ENCODE peak calls at places on chromosomes 5 and 9, in six cellular contexts. One of them, this sample, is unnamed.

GRCh38 chr5:55914141-55914413 is 62.9 kb downstream of the IL31RA start:
- DNase-seq in CD8-positive, alpha-beta T cell: no peak
- DNase-seq in body of pancreas: no peak
- DNase-seq in GM12865: peak; percentile 39
- DNase-seq in H9: no peak
- DNase-seq in heart left ventricle: no peak
- DNase-seq in this sample: no peak

GRCh38 chr5:140041492-140042421 is 1.3 kb downstream of the NRG2 start:
- DNase-seq in CD8-positive, alpha-beta T cell: no peak
- DNase-seq in body of pancreas: peak; percentile 97
- DNase-seq in GM12865: peak; percentile 49
- DNase-seq in H9: peak; percentile 55
- DNase-seq in heart left ventricle: peak; percentile 79
- DNase-seq in this sample: peak; percentile 55

GRCh38 chr9:14111670-14112069 is 202.3 kb downstream of the NFIB start:
- DNase-seq in CD8-positive, alpha-beta T cell: no peak
- DNase-seq in body of pancreas: no peak
- DNase-seq in GM12865: no peak
- DNase-seq in H9: no peak
- DNase-seq in heart left ventricle: no peak
- DNase-seq in this sample: no peak

GRCh38 chr5:1759378-1759970 is 40.2 kb downstream of the MRPL36 start:
- DNase-seq in CD8-positive, alpha-beta T cell: no peak
- DNase-seq in body of pancreas: no peak
- DNase-seq in GM12865: no peak
- DNase-seq in H9: peak; percentile 17
- DNase-seq in heart left ventricle: peak; percentile 39
- DNase-seq in this sample: no peak

GRCh38 chr5:55636177-55636576 is 75.9 kb downstream of the SLC38A9 start:
- DNase-seq in CD8-positive, alpha-beta T cell: no peak
- DNase-seq in body of pancreas: peak; percentile 33
- DNase-seq in GM12865: no peak
- DNase-seq in H9: no peak
- DNase-seq in heart left ventricle: no peak
- DNase-seq in this sample: no peak

GRCh38 chr5:132753135-132753987 is 6.1 kb downstream of the CCNI2 start:
- DNase-seq in CD8-positive, alpha-beta T cell: no peak
- DNase-seq in body of pancreas: peak; percentile 53
- DNase-seq in GM12865: peak; percentile 25
- DNase-seq in H9: peak; percentile 48
- DNase-seq in heart left ventricle: no peak
- DNase-seq in this sample: no peak

GRCh38 chr5:149040421-149040820 is 22.4 kb downstream of the SH3TC2 start:
- DNase-seq in CD8-positive, alpha-beta T cell: no peak
- DNase-seq in body of pancreas: no peak
- DNase-seq in GM12865: no peak
- DNase-seq in H9: no peak
- DNase-seq in heart left ventricle: no peak
- DNase-seq in this sample: no peak

GRCh38 chr9:134879664-134880483 is 736 bp upstream of the FCN2 start:
- DNase-seq in CD8-positive, alpha-beta T cell: no peak
- DNase-seq in body of pancreas: no peak
- DNase-seq in GM12865: no peak
- DNase-seq in H9: no peak
- DNase-seq in heart left ventricle: no peak
- DNase-seq in this sample: no peak

GRCh38 chr9:87500491-87500890 is 2.8 kb downstream of the DAPK1 start:
- DNase-seq in CD8-positive, alpha-beta T cell: no peak
- DNase-seq in body of pancreas: no peak
- DNase-seq in GM12865: peak; percentile 61
- DNase-seq in H9: no peak
- DNase-seq in heart left ventricle: no peak
- DNase-seq in this sample: no peak

GRCh38 chr5:168114444-168115017 is 176.9 kb upstream of the WWC1 start:
- DNase-seq in CD8-positive, alpha-beta T cell: peak; percentile 11
- DNase-seq in body of pancreas: peak; percentile 58
- DNase-seq in GM12865: peak; percentile 77
- DNase-seq in H9: peak; percentile 84
- DNase-seq in heart left ventricle: no peak
- DNase-seq in this sample: peak; percentile 59

GRCh38 chr9:36486933-36487481 is 85.7 kb upstream of the MELK start:
- DNase-seq in CD8-positive, alpha-beta T cell: peak; percentile 54
- DNase-seq in body of pancreas: peak; percentile 53
- DNase-seq in GM12865: peak; percentile 80
- DNase-seq in H9: peak; percentile 39
- DNase-seq in heart left ventricle: peak; percentile 79
- DNase-seq in this sample: peak; percentile 65

GRCh38 chr5:57700072-57700471 is 217.5 kb upstream of the ACTBL2 start:
- DNase-seq in CD8-positive, alpha-beta T cell: no peak
- DNase-seq in body of pancreas: no peak
- DNase-seq in GM12865: no peak
- DNase-seq in H9: no peak
- DNase-seq in heart left ventricle: no peak
- DNase-seq in this sample: no peak

GRCh38 chr5:107154598-107154997 is 516.1 kb downstream of the EFNA5 start:
- DNase-seq in CD8-positive, alpha-beta T cell: no peak
- DNase-seq in body of pancreas: no peak
- DNase-seq in GM12865: no peak
- DNase-seq in H9: no peak
- DNase-seq in heart left ventricle: no peak
- DNase-seq in this sample: no peak

GRCh38 chr5:162227075-162227474 is 159.5 kb downstream of the GABRG2 start:
- DNase-seq in CD8-positive, alpha-beta T cell: no peak
- DNase-seq in body of pancreas: no peak
- DNase-seq in GM12865: no peak
- DNase-seq in H9: peak; percentile 36
- DNase-seq in heart left ventricle: no peak
- DNase-seq in this sample: no peak

GRCh38 chr5:179437341-179438001 is 92.2 kb upstream of the ADAMTS2 start:
- DNase-seq in CD8-positive, alpha-beta T cell: no peak
- DNase-seq in body of pancreas: no peak
- DNase-seq in GM12865: no peak
- DNase-seq in H9: no peak
- DNase-seq in heart left ventricle: peak; percentile 44
- DNase-seq in this sample: no peak

GRCh38 chr9:83449166-83449565 is 89.0 kb downstream of the FRMD3 start:
- DNase-seq in CD8-positive, alpha-beta T cell: no peak
- DNase-seq in body of pancreas: no peak
- DNase-seq in GM12865: no peak
- DNase-seq in H9: no peak
- DNase-seq in heart left ventricle: no peak
- DNase-seq in this sample: no peak

GRCh38 chr9:312596-313320 is 98.1 kb downstream of the DOCK8 start:
- DNase-seq in CD8-positive, alpha-beta T cell: no peak
- DNase-seq in body of pancreas: no peak
- DNase-seq in GM12865: no peak
- DNase-seq in H9: no peak
- DNase-seq in heart left ventricle: no peak
- DNase-seq in this sample: no peak

GRCh38 chr9:121650220-121651013 is 1.0 kb upstream of the DAB2IP start:
- DNase-seq in CD8-positive, alpha-beta T cell: no peak
- DNase-seq in body of pancreas: peak; percentile 50
- DNase-seq in GM12865: no peak
- DNase-seq in H9: peak; percentile 92
- DNase-seq in heart left ventricle: peak; percentile 80
- DNase-seq in this sample: peak; percentile 95

GRCh38 chr5:50292735-50293394 is 148.2 kb downstream of the EMB start:
- DNase-seq in CD8-positive, alpha-beta T cell: no peak
- DNase-seq in body of pancreas: no peak
- DNase-seq in GM12865: no peak
- DNase-seq in H9: no peak
- DNase-seq in heart left ventricle: no peak
- DNase-seq in this sample: no peak

GRCh38 chr9:133889498-133890301 is 102.4 kb downstream of the VAV2 start:
- DNase-seq in CD8-positive, alpha-beta T cell: no peak
- DNase-seq in body of pancreas: no peak
- DNase-seq in GM12865: no peak
- DNase-seq in H9: no peak
- DNase-seq in heart left ventricle: no peak
- DNase-seq in this sample: no peak

GRCh38 chr5:179276838-179277395 is 68.3 kb downstream of the ADAMTS2 start:
- DNase-seq in CD8-positive, alpha-beta T cell: no peak
- DNase-seq in body of pancreas: no peak
- DNase-seq in GM12865: no peak
- DNase-seq in H9: no peak
- DNase-seq in heart left ventricle: peak; percentile 51
- DNase-seq in this sample: no peak

GRCh38 chr5:68522863-68523262 is 307.3 kb downstream of the PIK3R1 start:
- DNase-seq in CD8-positive, alpha-beta T cell: no peak
- DNase-seq in body of pancreas: no peak
- DNase-seq in GM12865: no peak
- DNase-seq in H9: no peak
- DNase-seq in heart left ventricle: no peak
- DNase-seq in this sample: no peak

GRCh38 chr5:96254980-96255681 is 177.9 kb downstream of the PCSK1 start:
- DNase-seq in CD8-positive, alpha-beta T cell: no peak
- DNase-seq in body of pancreas: peak; percentile 31
- DNase-seq in GM12865: no peak
- DNase-seq in H9: no peak
- DNase-seq in heart left ventricle: no peak
- DNase-seq in this sample: no peak

GRCh38 chr9:99056876-99057664 is 47.8 kb upstream of the TGFBR1 start:
- DNase-seq in CD8-positive, alpha-beta T cell: no peak
- DNase-seq in body of pancreas: no peak
- DNase-seq in GM12865: peak; percentile 40
- DNase-seq in H9: no peak
- DNase-seq in heart left ventricle: no peak
- DNase-seq in this sample: no peak

GRCh38 chr5:170630711-170631141 is 126.9 kb downstream of the KCNIP1 start:
- DNase-seq in CD8-positive, alpha-beta T cell: no peak
- DNase-seq in body of pancreas: no peak
- DNase-seq in GM12865: no peak
- DNase-seq in H9: no peak
- DNase-seq in heart left ventricle: no peak
- DNase-seq in this sample: no peak

GRCh38 chr5:170632985-170633234 is 129.1 kb downstream of the KCNIP1 start:
- DNase-seq in CD8-positive, alpha-beta T cell: peak; percentile 48
- DNase-seq in body of pancreas: peak; percentile 55
- DNase-seq in GM12865: peak; percentile 32
- DNase-seq in H9: peak; percentile 92
- DNase-seq in heart left ventricle: peak; percentile 84
- DNase-seq in this sample: peak; percentile 89

GRCh38 chr5:170632266-170632984 is 128.6 kb downstream of the KCNIP1 start:
- DNase-seq in CD8-positive, alpha-beta T cell: no peak
- DNase-seq in body of pancreas: no peak
- DNase-seq in GM12865: no peak
- DNase-seq in H9: peak; percentile 82
- DNase-seq in heart left ventricle: no peak
- DNase-seq in this sample: peak; percentile 28

GRCh38 chr5:170630226-170630625 is 126.4 kb downstream of the KCNIP1 start:
- DNase-seq in CD8-positive, alpha-beta T cell: no peak
- DNase-seq in body of pancreas: no peak
- DNase-seq in GM12865: no peak
- DNase-seq in H9: no peak
- DNase-seq in heart left ventricle: no peak
- DNase-seq in this sample: no peak

GRCh38 chr5:170631471-170632195 is 127.8 kb downstream of the KCNIP1 start:
- DNase-seq in CD8-positive, alpha-beta T cell: no peak
- DNase-seq in body of pancreas: peak; percentile 31
- DNase-seq in GM12865: no peak
- DNase-seq in H9: peak; percentile 80
- DNase-seq in heart left ventricle: no peak
- DNase-seq in this sample: peak; percentile 69
- TF ChIP-seq CTCF in CD8-positive, alpha-beta T cell: no peak
- TF ChIP-seq CTCF in body of pancreas: no peak
- TF ChIP-seq CTCF in GM12865: no peak
- TF ChIP-seq CTCF in H9: peak; percentile 50
- TF ChIP-seq CTCF in heart left ventricle: peak; percentile 10
- TF ChIP-seq CTCF in this sample: peak; percentile 54

DNA sequence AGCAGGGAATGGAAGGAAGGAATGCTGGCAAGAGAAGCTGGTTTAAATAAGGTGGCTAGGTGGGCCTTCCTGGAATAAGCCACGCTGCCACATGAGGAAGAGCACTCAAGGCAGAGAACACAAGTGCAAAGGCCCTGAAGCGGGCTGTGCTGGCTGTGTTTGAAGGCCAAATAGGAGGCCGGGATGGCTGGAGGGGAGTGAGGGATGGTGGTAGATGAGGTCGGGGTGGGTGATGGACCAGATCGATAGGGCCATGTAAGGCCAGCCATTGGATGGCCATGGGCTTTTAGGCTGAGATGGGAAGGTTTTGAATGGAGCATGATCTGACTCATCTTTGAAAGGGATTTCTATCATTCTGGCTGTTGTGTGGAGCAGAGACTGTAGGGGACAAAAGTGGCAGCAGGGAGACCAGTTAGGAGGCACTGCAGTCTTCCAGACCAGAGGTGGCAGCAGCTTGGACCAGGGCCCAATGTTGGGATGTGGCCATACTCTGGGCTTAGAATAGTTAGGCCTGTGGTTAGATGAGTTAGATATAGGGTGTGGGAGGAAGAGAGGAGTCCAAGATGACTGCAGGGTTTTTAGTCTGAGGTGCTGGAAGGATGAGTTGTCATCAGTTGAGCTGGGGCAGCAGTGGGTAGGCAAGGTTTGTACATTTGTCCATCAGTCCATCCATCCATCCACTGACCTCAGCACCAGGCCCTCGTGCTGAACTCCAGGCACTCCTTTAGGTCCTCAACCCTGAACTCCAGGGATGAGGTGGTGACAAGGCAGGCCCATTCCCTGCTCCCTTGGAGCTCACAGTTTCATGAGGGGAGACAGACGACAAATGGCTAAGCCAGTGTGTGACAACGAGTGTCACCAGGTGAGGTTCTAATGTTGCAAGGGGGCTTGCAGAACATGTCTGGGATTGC is 30.3 kb downstream of the NDST1 start:
- DNase-seq in CD8-positive, alpha-beta T cell: no peak
- DNase-seq in body of pancreas: no peak
- DNase-seq in GM12865: no peak
- DNase-seq in H9: no peak
- DNase-seq in heart left ventricle: no peak
- DNase-seq in this sample: no peak
- TF ChIP-seq CTCF in CD8-positive, alpha-beta T cell: no peak
- TF ChIP-seq CTCF in body of pancreas: no peak
- TF ChIP-seq CTCF in GM12865: no peak
- TF ChIP-seq CTCF in H9: no peak
- TF ChIP-seq CTCF in heart left ventricle: no peak
- TF ChIP-seq CTCF in this sample: no peak

GRCh38 chr9:95810133-95810532 is 65.4 kb upstream of the ERCC6L2 start:
- DNase-seq in CD8-positive, alpha-beta T cell: no peak
- DNase-seq in body of pancreas: no peak
- DNase-seq in GM12865: peak; percentile 14
- DNase-seq in H9: no peak
- DNase-seq in heart left ventricle: no peak
- DNase-seq in this sample: no peak
- TF ChIP-seq CTCF in CD8-positive, alpha-beta T cell: no peak
- TF ChIP-seq CTCF in body of pancreas: no peak
- TF ChIP-seq CTCF in GM12865: no peak
- TF ChIP-seq CTCF in H9: no peak
- TF ChIP-seq CTCF in heart left ventricle: no peak
- TF ChIP-seq CTCF in this sample: no peak

DNA sequence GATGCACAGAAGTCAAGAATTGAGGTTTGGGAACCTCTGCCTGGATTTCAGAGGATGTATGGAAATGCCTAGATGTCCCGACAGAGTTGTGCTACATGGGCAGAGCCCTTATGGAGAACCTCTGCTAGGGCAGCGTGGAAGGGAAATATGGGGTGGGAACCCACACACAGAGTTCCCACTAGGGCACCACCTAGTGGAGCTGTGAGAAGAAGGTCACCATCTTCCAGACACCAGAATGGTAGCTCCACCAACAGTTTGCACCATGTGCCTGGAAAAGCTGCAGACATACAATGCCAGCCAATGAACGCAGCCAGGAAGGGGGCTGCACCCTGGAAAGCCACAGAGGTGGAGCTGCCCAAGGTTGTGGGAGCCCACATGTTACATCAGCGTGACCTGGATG is 104.5 kb downstream of the STK32A start:
- DNase-seq in CD8-positive, alpha-beta T cell: no peak
- DNase-seq in body of pancreas: no peak
- DNase-seq in GM12865: peak; percentile 3
- DNase-seq in H9: no peak
- DNase-seq in heart left ventricle: no peak
- DNase-seq in this sample: no peak
- TF ChIP-seq CTCF in CD8-positive, alpha-beta T cell: no peak
- TF ChIP-seq CTCF in body of pancreas: no peak
- TF ChIP-seq CTCF in GM12865: peak; percentile 15
- TF ChIP-seq CTCF in H9: peak; percentile 31
- TF ChIP-seq CTCF in heart left ventricle: no peak
- TF ChIP-seq CTCF in this sample: no peak